ENCODE peak calls at places on chromosomes 1 and 21, in eight cellular contexts. D, H, A, W, T, Y, P and U are unnamed samples. For H3K4me1 and H3K9me3, the result is how much of the 10 kb centered on the place peaks cover.

GRCh38 chr1:15305366-15305765 is 58.3 kb downstream of the FHAD1 start:
- DNase-seq in H (no peak), A (no peak), T (no peak), Y (no peak), W (no peak), P (no peak), D (no peak), U (no peak)

GRCh38 chr1:56654126-56654923 is 9.2 kb downstream of the PRKAA2 start:
- DNase-seq in T (no peak), W (no peak), H (no peak), D (no peak), A (no peak), P (no peak), Y (no peak), U (no peak)

GRCh38 chr1:45299981-45300668 is 26.6 kb upstream of the HPDL start:
- DNase-seq in W (peak), P (peak), A (peak), Y (peak), D (no peak), T (peak), H (peak), U (peak)

GRCh38 chr1:212635141-212635601 is 26.6 kb downstream of the ATF3 start:
- DNase-seq in H (no peak), P (no peak), A (no peak), W (no peak), T (no peak), D (no peak), Y (no peak), U (peak)

GRCh38 chr1:117473063-117473462 is 105.8 kb downstream of the MAN1A2 start:
- DNase-seq in Y (no peak), H (no peak), W (no peak), T (no peak), D (no peak), A (no peak), P (no peak), U (no peak)

GRCh38 chr1:198530964-198531363 is 9.5 kb downstream of the ATP6V1G3 start:
- DNase-seq in P (no peak), W (no peak), A (no peak), D (no peak), Y (no peak), H (no peak), T (no peak), U (peak)

GRCh38 chr1:111227875-111228747 is 598 bp downstream of the CHI3L2 start:
- DNase-seq in H (no peak), W (peak), A (peak), Y (peak), T (peak), P (peak), D (no peak), U (peak)

GRCh38 chr1:39696448-39696847 is 5.2 kb upstream of the HPCAL4 start:
- DNase-seq in W (no peak), A (no peak), D (no peak), T (no peak), Y (no peak), H (no peak), P (no peak), U (no peak)

GRCh38 chr1:214445846-214446614 is 105.4 kb downstream of the PTPN14 start:
- DNase-seq in T (no peak), P (no peak), Y (no peak), D (no peak), W (no peak), H (no peak), A (peak), U (peak)

GRCh38 chr1:199362996-199363395 is 664.5 kb upstream of the NR5A2 start:
- DNase-seq in H (no peak), A (no peak), W (no peak), Y (no peak), T (no peak), P (no peak), D (no peak), U (no peak)

GRCh38 chr1:247210062-247210385 is 38.2 kb upstream of the ZNF124 start:
- DNase-seq in A (no peak), P (no peak), T (no peak), Y (no peak), D (no peak), H (no peak), W (no peak), U (no peak)

GRCh38 chr1:223009421-223009820 is 133.6 kb downstream of the TLR5 start:
- DNase-seq in A (no peak), T (no peak), W (no peak), D (no peak), Y (no peak), H (no peak), P (no peak), U (no peak)

GRCh38 chr1:98110674-98111073 is 189.8 kb upstream of the DPYD start:
- DNase-seq in H (no peak), P (peak), Y (no peak), D (no peak), A (no peak), T (no peak), W (no peak), U (no peak)

GRCh38 chr1:107523061-107523460 is 382.2 kb downstream of the NTNG1 start:
- DNase-seq in T (no peak), A (no peak), Y (no peak), P (no peak), H (no peak), W (no peak), D (no peak), U (no peak)

GRCh38 chr1:8880068-8880676 is 1.7 kb upstream of the ENO1 start:
- DNase-seq in A (peak), P (peak), W (peak), H (peak), T (peak), D (no peak), Y (peak), U (no peak)

GRCh38 chr1:118960567-118961136 is 27.5 kb downstream of the TBX15 start:
- DNase-seq in T (peak), A (peak), H (no peak), W (no peak), D (no peak), P (peak), Y (no peak), U (no peak)

GRCh38 chr1:20634065-20634593 is 871 bp downstream of the PINK1 start:
- DNase-seq in A (peak), P (no peak), Y (no peak), T (no peak), W (no peak), H (no peak), D (no peak), U (no peak)

GRCh38 chr1:175131100-175131499 is 61.5 kb downstream of the KIAA0040 start:
- DNase-seq in T (no peak), W (no peak), D (no peak), P (no peak), A (no peak), Y (no peak), H (no peak), U (no peak)

GRCh38 chr21:35575280-35575915 is 484.9 kb downstream of the SETD4 start:
- DNase-seq in Y (no peak), D (no peak), T (no peak), P (no peak), W (no peak), A (no peak), H (no peak), U (peak)

GRCh38 chr1:56525463-56526155 is 53.8 kb downstream of the PLPP3 start:
- DNase-seq in D (no peak), A (no peak), T (peak), W (no peak), P (no peak), H (peak), Y (no peak), U (no peak)

GRCh38 chr1:230317823-230318819 is 108.0 kb downstream of the PGBD5 start:
- DNase-seq in T (peak), P (no peak), W (peak), Y (peak), D (peak), A (peak), H (no peak), U (no peak)

GRCh38 chr1:54967372-54967771 is 13.1 kb upstream of the TMEM61 start:
- DNase-seq in P (no peak), W (no peak), H (no peak), T (no peak), A (no peak), D (no peak), Y (no peak), U (no peak)

GRCh38 chr1:247243738-247244137 is 12.1 kb upstream of the VN1R5 start:
- DNase-seq in T (no peak), D (no peak), P (no peak), Y (no peak), W (no peak), H (no peak), A (no peak), U (no peak)

GRCh38 chr1:211643324-211644212 is 31.9 kb downstream of the NEK2 start:
- DNase-seq in D (peak), A (peak), T (peak), H (peak), P (peak), W (peak), Y (peak), U (peak)

GRCh38 chr1:220878223-220879081 is 791 bp upstream of the HLX start:
- DNase-seq in T (no peak), A (no peak), Y (no peak), W (no peak), P (no peak), D (peak), H (no peak), U (no peak)

GRCh38 chr21:26177187-26177586 is 6.6 kb upstream of the APP start:
- DNase-seq in D (no peak), T (no peak), H (no peak), W (peak), A (no peak), P (no peak), Y (no peak), U (peak)

GRCh38 chr1:153794671-153795324 is 19.6 kb downstream of the SLC27A3 start:
- DNase-seq in P (no peak), A (no peak), H (no peak), T (no peak), D (peak), Y (peak), W (no peak), U (no peak)

GRCh38 chr1:212918751-212919150 is 31.6 kb upstream of the VASH2 start:
- DNase-seq in P (no peak), W (no peak), A (no peak), H (no peak), T (no peak), D (no peak), Y (no peak), U (no peak)

GRCh38 chr1:198713081-198713480 is 74.2 kb downstream of the PTPRC start:
- DNase-seq in A (no peak), H (no peak), D (no peak), W (no peak), Y (no peak), P (peak), T (no peak), U (no peak)

GRCh38 chr1:164772635-164773034 is 213.7 kb downstream of the PBX1 start:
- DNase-seq in Y (peak), T (peak), H (peak), W (no peak), A (peak), P (peak), D (peak), U (peak)

GRCh38 chr1:232462200-232462599 is 167.7 kb downstream of the SIPA1L2 start:
- DNase-seq in D (no peak), A (peak), Y (no peak), P (peak), T (no peak), W (no peak), H (no peak), U (no peak)

GRCh38 chr1:201850053-201850397 is 21.1 kb downstream of the IPO9 start:
- DNase-seq in D (no peak), H (peak), P (no peak), W (peak), A (no peak), T (no peak), Y (peak), U (peak)

GRCh38 chr1:6523566-6523965 is 30.7 kb downstream of the NOL9 start:
- DNase-seq in Y (peak), W (peak), A (peak), D (no peak), H (no peak), P (peak), T (no peak), U (peak)

GRCh38 chr1:201125019-201125418 is 2.0 kb downstream of the ASCL5 start:
- DNase-seq in P (no peak), Y (peak), D (peak), T (no peak), H (no peak), W (peak), A (no peak), U (peak)

GRCh38 chr1:39043513-39043912 is 17.4 kb downstream of the NDUFS5 start:
- DNase-seq in T (no peak), D (no peak), P (no peak), W (no peak), A (no peak), H (no peak), Y (no peak), U (no peak)

GRCh38 chr1:89724369-89725015 is 91.6 kb downstream of the LRRC8C start:
- DNase-seq in Y (no peak), D (no peak), H (no peak), W (no peak), P (no peak), A (no peak), T (no peak), U (no peak)

GRCh38 chr1:24535021-24535424 is 20.9 kb upstream of the NCMAP start:
- DNase-seq in P (no peak), D (no peak), H (no peak), Y (no peak), T (peak), A (no peak), W (no peak), U (no peak)

GRCh38 chr1:38608202-38608864 is 251.2 kb downstream of the RRAGC start:
- DNase-seq in Y (no peak), A (peak), D (no peak), T (no peak), W (peak), P (no peak), H (no peak), U (peak)

GRCh38 chr1:112637257-112638108 is 17.9 kb downstream of the CAPZA1 start:
- DNase-seq in A (no peak), T (no peak), Y (no peak), D (no peak), H (no peak), W (no peak), P (peak), U (no peak)

GRCh38 chr1:34759472-34760357 is at the start of gene GJB4:
- DNase-seq in W (no peak), T (no peak), P (no peak), D (no peak), A (peak), Y (no peak), H (no peak), U (no peak)

GRCh38 chr1:184504695-184505338 is 118.0 kb downstream of the C1orf21 start:
- DNase-seq in A (no peak), T (no peak), H (no peak), D (no peak), Y (no peak), W (no peak), P (no peak), U (no peak)
- H3K4me1 ChIP-seq in A (under half), T (under half), H (under half), D (under half), Y (under half), W (under half), P (under half), U (under half)

GRCh38 chr1:234881893-234882771 is 246.5 kb downstream of the TOMM20 start:
- DNase-seq in H (no peak), P (no peak), Y (no peak), D (no peak), A (no peak), T (no peak), W (no peak), U (no peak)
- H3K27ac ChIP-seq in H (no peak), P (no peak), Y (no peak), D (no peak), A (no peak), T (no peak), W (no peak), U (no peak)

GRCh38 chr1:104476126-104476525 is 726.4 kb downstream of the AMY1C start:
- DNase-seq in W (no peak), P (no peak), A (no peak), H (no peak), Y (no peak), T (no peak), D (no peak), U (no peak)
- H3K9me3 ChIP-seq in W (under half), P (under half), A (under half), H (under half), Y (under half), T (under half), D (under half), U (under half)

GRCh38 chr1:109929170-109929569 is 18.5 kb downstream of the CSF1 start:
- DNase-seq in H (no peak), D (no peak), T (no peak), W (no peak), Y (no peak), A (no peak), P (no peak), U (no peak)
- H3K4me1 ChIP-seq in H (under half), D (under half), T (half or more), W (under half), Y (half or more), A (under half), P (half or more), U (under half)

GRCh38 chr1:225442156-225442555 is 14.3 kb upstream of the LBR start:
- DNase-seq in P (no peak), A (no peak), W (no peak), D (no peak), Y (no peak), H (no peak), T (no peak), U (no peak)
- H3K27ac ChIP-seq in P (peak), A (peak), W (no peak), D (peak), Y (peak), H (no peak), T (peak), U (no peak)

DNA sequence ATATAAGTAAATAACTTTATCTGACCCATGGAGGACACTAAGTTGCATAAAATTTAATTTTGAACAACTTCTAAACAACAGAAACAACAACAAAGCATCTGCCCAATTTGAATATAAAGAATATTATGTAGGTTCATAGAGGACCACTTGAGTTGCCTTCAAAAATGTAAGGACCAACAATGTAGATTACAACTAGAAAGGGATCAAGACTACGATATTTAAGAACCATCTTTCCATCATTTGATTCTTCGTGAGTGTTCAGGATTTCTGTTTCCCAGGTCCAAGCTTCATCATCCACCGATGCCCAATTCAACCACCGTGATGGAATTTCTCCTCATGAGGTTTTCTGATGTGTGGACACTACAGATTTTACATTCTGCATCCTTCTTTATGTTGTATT is at the start of gene OR14C36:
- DNase-seq in D (no peak), A (no peak), Y (no peak), H (no peak), P (no peak), T (no peak), W (no peak), U (no peak)
- H3K9me3 ChIP-seq in D (under half), A (under half), Y (under half), H (under half), P (under half), T (under half), W (under half), U (under half)

GRCh38 chr1:208185801-208186201 is 58.4 kb downstream of the PLXNA2 start:
- DNase-seq in Y (no peak), A (no peak), D (no peak), H (no peak), P (no peak), W (no peak), T (no peak), U (peak)

GRCh38 chr1:208183977-208184901 is 59.9 kb downstream of the PLXNA2 start:
- DNase-seq in W (no peak), P (peak), A (peak), H (peak), T (peak), D (no peak), Y (no peak), U (peak)

GRCh38 chr1:208184993-208185703 is 59.0 kb downstream of the PLXNA2 start:
- DNase-seq in P (no peak), H (no peak), Y (no peak), A (no peak), D (no peak), T (no peak), W (no peak), U (peak)

GRCh38 chr1:208181259-208181816 is 62.8 kb downstream of the PLXNA2 start:
- DNase-seq in A (no peak), H (no peak), Y (no peak), D (no peak), T (no peak), W (no peak), P (no peak), U (no peak)

GRCh38 chr1:208182880-208183279 is 61.3 kb downstream of the PLXNA2 start:
- DNase-seq in T (no peak), D (no peak), H (no peak), P (no peak), W (no peak), Y (no peak), A (no peak), U (no peak)
- H3K4me1 ChIP-seq in T (half or more), D (under half), H (under half), P (half or more), W (under half), Y (under half), A (half or more), U (half or more)

GRCh38 chr1:50700226-50701020 is 259.6 kb downstream of the FAF1 start:
- DNase-seq in Y (no peak), H (no peak), T (no peak), W (no peak), A (no peak), D (no peak), P (no peak), U (no peak)

GRCh38 chr1:50699795-50700194 is 260.3 kb downstream of the FAF1 start:
- DNase-seq in A (no peak), P (no peak), H (no peak), D (no peak), Y (no peak), W (no peak), T (no peak), U (no peak)

GRCh38 chr1:50693829-50694228 is 266.2 kb downstream of the FAF1 start:
- DNase-seq in W (no peak), P (no peak), D (no peak), H (no peak), Y (no peak), T (no peak), A (no peak), U (no peak)

GRCh38 chr1:50701706-50702317 is 258.3 kb downstream of the FAF1 start:
- DNase-seq in T (no peak), D (no peak), P (no peak), H (no peak), W (no peak), A (no peak), Y (no peak), U (no peak)

GRCh38 chr1:50697440-50698421 is 262.3 kb downstream of the FAF1 start:
- DNase-seq in T (no peak), Y (no peak), W (no peak), A (no peak), P (no peak), D (no peak), H (no peak), U (peak)
- H3K27ac ChIP-seq in T (no peak), Y (no peak), W (no peak), A (no peak), P (no peak), D (no peak), H (no peak), U (peak)

GRCh38 chr1:42983253-42983652 is 24.6 kb upstream of the SLC2A1 start:
- DNase-seq in W (no peak), H (no peak), A (no peak), D (no peak), T (no peak), Y (no peak), P (no peak), U (no peak)

GRCh38 chr1:42979888-42980800 is 21.5 kb upstream of the SLC2A1 start:
- DNase-seq in T (no peak), Y (no peak), H (no peak), P (no peak), D (no peak), A (peak), W (no peak), U (no peak)

GRCh38 chr1:42981871-42982270 is 23.2 kb upstream of the SLC2A1 start:
- DNase-seq in W (no peak), H (no peak), P (no peak), Y (no peak), D (no peak), T (no peak), A (no peak), U (no peak)

GRCh38 chr1:42982641-42983040 is 24.0 kb upstream of the SLC2A1 start:
- DNase-seq in H (no peak), Y (no peak), P (no peak), W (no peak), T (no peak), D (no peak), A (no peak), U (no peak)

DNA sequence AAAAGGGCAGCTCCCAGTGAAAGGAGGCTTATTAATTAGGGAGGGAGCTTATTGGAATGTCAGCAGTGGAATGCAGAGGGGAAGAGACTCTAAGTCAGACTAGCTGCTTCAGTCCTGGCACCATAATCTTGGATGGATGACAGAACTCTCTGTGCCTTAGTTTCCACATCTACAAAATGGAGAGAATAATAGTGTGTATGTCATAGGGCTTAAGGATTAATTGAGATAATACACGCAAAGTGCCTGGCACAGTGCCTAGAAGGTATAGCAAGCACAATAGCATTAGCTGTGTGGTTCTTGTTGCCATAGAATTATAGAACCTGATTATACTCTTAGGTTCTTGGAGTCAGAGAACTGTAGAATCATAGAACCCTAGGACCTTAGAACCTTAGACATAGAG is 22.7 kb upstream of the SLC2A1 start:
- DNase-seq in H (no peak), W (no peak), Y (no peak), D (no peak), A (no peak), P (no peak), T (no peak), U (no peak)
- H3K9me3 ChIP-seq in H (under half), W (under half), Y (under half), D (under half), A (under half), P (under half), T (under half), U (under half)